ENCODE peak calls at places on chromosome 22, in seven cellular contexts. L is colonic mucosa, Q is adrenal gland, Y is sigmoid colon, H is mesenchymal stem cell, R is upper lobe of right lung, K is GM12865. J is an unnamed sample.

GRCh38 chr22:35330258-35330861 is 30.7 kb downstream of the TOM1 start:
- DNase-seq in L (peak), Q (peak), Y (peak), H (peak), R (peak), K (peak), J (peak)

GRCh38 chr22:24432059-24432853 is 4.9 kb downstream of the ADORA2A start:
- DNase-seq in L (peak), Q (no peak), Y (peak), H (no peak), R (peak), K (no peak), J (no peak)

GRCh38 chr22:36374603-36375024 is 13.2 kb downstream of the MYH9 start:
- DNase-seq in L (no peak), Q (peak), Y (no peak), H (peak), R (no peak), K (no peak), J (no peak)

GRCh38 chr22:29750029-29750428 is 16.8 kb downstream of the ZMAT5 start:
- DNase-seq in L (no peak), Q (no peak), Y (no peak), H (no peak), R (no peak), K (no peak), J (no peak)

GRCh38 chr22:38974826-38975175 is 7.3 kb upstream of the APOBEC3B start:
- DNase-seq in L (no peak), Q (no peak), Y (no peak), H (no peak), R (no peak), K (no peak), J (no peak)

GRCh38 chr22:44196731-44197131 is 16.0 kb downstream of the PARVG start:
- DNase-seq in L (no peak), Q (no peak), Y (peak), H (no peak), R (peak), K (no peak), J (no peak)

GRCh38 chr22:30557243-30557642 is 10.7 kb upstream of the SEC14L6 start:
- DNase-seq in L (no peak), Q (no peak), Y (no peak), H (no peak), R (no peak), K (no peak), J (no peak)

GRCh38 chr22:44409691-44410316 is 88.2 kb downstream of the RTL6 start:
- DNase-seq in L (no peak), Q (no peak), Y (peak), H (no peak), R (peak), K (no peak), J (no peak)

GRCh38 chr22:29816980-29817379 is 21.1 kb downstream of the ASCC2 start:
- DNase-seq in L (no peak), Q (no peak), Y (no peak), H (no peak), R (no peak), K (no peak), J (no peak)

GRCh38 chr22:29342577-29343312 is 27.2 kb upstream of the RASL10A start:
- DNase-seq in L (no peak), Q (no peak), Y (no peak), H (no peak), R (no peak), K (no peak), J (no peak)

GRCh38 chr22:29617922-29618629 is 14.6 kb downstream of the NF2 start:
- DNase-seq in L (no peak), Q (no peak), Y (no peak), H (peak), R (no peak), K (peak), J (no peak)

GRCh38 chr22:39518996-39519680 is 1.2 kb upstream of the ATF4 start:
- DNase-seq in L (peak), Q (no peak), Y (no peak), H (no peak), R (no peak), K (peak), J (no peak)

GRCh38 chr22:18111759-18112330 is 1.2 kb downstream of the TUBA8 start:
- DNase-seq in L (no peak), Q (no peak), Y (no peak), H (no peak), R (no peak), K (no peak), J (no peak)

GRCh38 chr22:44431256-44431655 is 66.8 kb downstream of the RTL6 start:
- DNase-seq in L (no peak), Q (no peak), Y (peak), H (no peak), R (no peak), K (no peak), J (no peak)

GRCh38 chr22:47053865-47054185 is 291.4 kb downstream of the TBC1D22A start:
- DNase-seq in L (no peak), Q (no peak), Y (no peak), H (peak), R (no peak), K (no peak), J (no peak)

GRCh38 chr22:41847300-41847699 is 14.4 kb downstream of the SREBF2 start:
- DNase-seq in L (no peak), Q (no peak), Y (no peak), H (no peak), R (no peak), K (no peak), J (no peak)

GRCh38 chr22:44139773-44140172 is 41.0 kb upstream of the PARVG start:
- DNase-seq in L (no peak), Q (no peak), Y (no peak), H (no peak), R (no peak), K (no peak), J (no peak)

GRCh38 chr22:29710922-29711593 is 8.7 kb upstream of the CABP7 start:
- DNase-seq in L (peak), Q (peak), Y (no peak), H (no peak), R (no peak), K (no peak), J (no peak)

GRCh38 chr22:40552070-40552469 is 84.4 kb downstream of the MRTFA start:
- DNase-seq in L (no peak), Q (no peak), Y (no peak), H (no peak), R (no peak), K (no peak), J (no peak)

GRCh38 chr22:17477401-17477833 is 85.9 kb upstream of the SLC25A18 start:
- DNase-seq in L (no peak), Q (peak), Y (peak), H (no peak), R (no peak), K (no peak), J (no peak)

GRCh38 chr22:41780714-41781507 is 19.6 kb upstream of the CCDC134 start:
- DNase-seq in L (peak), Q (peak), Y (peak), H (peak), R (peak), K (peak), J (peak)

GRCh38 chr22:42688914-42689275 is 31.8 kb downstream of the A4GALT start:
- DNase-seq in L (no peak), Q (no peak), Y (no peak), H (no peak), R (no peak), K (no peak), J (no peak)

GRCh38 chr22:29032584-29032983 is 29.0 kb downstream of the C22orf31 start:
- DNase-seq in L (no peak), Q (peak), Y (no peak), H (peak), R (no peak), K (no peak), J (no peak)

GRCh38 chr22:42931421-42932196 is 74.5 kb upstream of the ARFGAP3 start:
- DNase-seq in L (no peak), Q (no peak), Y (no peak), H (no peak), R (peak), K (peak), J (no peak)

GRCh38 chr22:47041201-47042115 is 279.0 kb downstream of the TBC1D22A start:
- DNase-seq in L (no peak), Q (no peak), Y (no peak), H (no peak), R (peak), K (no peak), J (no peak)

GRCh38 chr22:31212783-31213626 is 907 bp downstream of the LIMK2 start:
- DNase-seq in L (peak), Q (no peak), Y (no peak), H (no peak), R (no peak), K (peak), J (no peak)

GRCh38 chr22:41905411-41906202 is 9.3 kb downstream of the SHISA8 start:
- DNase-seq in L (no peak), Q (peak), Y (no peak), H (no peak), R (no peak), K (no peak), J (no peak)

GRCh38 chr22:40325315-40325714 is 21.0 kb upstream of the ADSL start:
- DNase-seq in L (no peak), Q (no peak), Y (no peak), H (no peak), R (no peak), K (peak), J (peak)

GRCh38 chr22:43363580-43364435 is 20.6 kb upstream of the SCUBE1 start:
- DNase-seq in L (no peak), Q (no peak), Y (no peak), H (no peak), R (no peak), K (no peak), J (no peak)

GRCh38 chr22:49213731-49214352 is 613.8 kb downstream of the BRD1 start:
- DNase-seq in L (no peak), Q (no peak), Y (peak), H (no peak), R (peak), K (no peak), J (no peak)

GRCh38 chr22:39595622-39596182 is 25.1 kb downstream of the CACNA1I start:
- DNase-seq in L (no peak), Q (no peak), Y (no peak), H (no peak), R (no peak), K (no peak), J (no peak)

GRCh38 chr22:36224245-36224644 is 15.1 kb downstream of the APOL2 start:
- DNase-seq in L (no peak), Q (no peak), Y (no peak), H (no peak), R (no peak), K (no peak), J (no peak)

GRCh38 chr22:31248965-31249940 is 37.2 kb downstream of the LIMK2 start:
- DNase-seq in L (no peak), Q (no peak), Y (peak), H (no peak), R (no peak), K (no peak), J (no peak)

GRCh38 chr22:41687901-41688364 is 734 bp downstream of the SNU13 start:
- DNase-seq in L (no peak), Q (peak), Y (no peak), H (peak), R (peak), K (peak), J (no peak)

GRCh38 chr22:29156507-29156906 is 49.2 kb upstream of the EMID1 start:
- DNase-seq in L (no peak), Q (no peak), Y (peak), H (peak), R (peak), K (peak), J (no peak)

GRCh38 chr22:43213066-43213465 is 26.1 kb upstream of the TTLL12 start:
- DNase-seq in L (no peak), Q (no peak), Y (no peak), H (no peak), R (no peak), K (no peak), J (no peak)

GRCh38 chr22:33853200-33854097 is 66.8 kb downstream of the LARGE1 start:
- DNase-seq in L (peak), Q (peak), Y (peak), H (peak), R (peak), K (peak), J (no peak)

DNA sequence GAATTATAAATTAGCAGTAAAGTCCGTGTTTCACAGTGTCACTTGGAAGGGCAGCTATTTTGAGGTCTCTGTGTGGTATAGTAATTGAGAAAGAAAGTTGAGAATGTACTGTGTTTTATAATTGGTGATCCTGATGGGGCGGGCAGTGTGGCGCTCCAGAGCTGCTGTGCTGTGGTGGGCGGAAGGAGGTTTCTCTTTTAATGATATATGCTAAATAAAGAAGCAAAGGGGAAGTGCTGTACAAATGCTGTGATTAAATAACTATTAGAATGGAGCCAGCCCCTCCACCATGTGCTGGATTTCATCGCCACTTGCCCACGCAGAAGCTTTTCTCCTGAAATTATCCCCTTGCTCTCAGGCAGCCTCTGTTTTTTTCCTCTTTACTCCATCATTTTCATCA is 24.6 kb downstream of the ATXN10 start:
- DNase-seq in L (no peak), Q (no peak), Y (no peak), H (no peak), R (no peak), K (peak), J (no peak)
- H3K4me3 ChIP-seq in L (no peak), Q (no peak), Y (no peak), H (no peak), R (no peak), K (no peak), J (no peak)

GRCh38 chr22:23396362-23397007 is 183.6 kb downstream of the IGLL1 start:
- DNase-seq in L (no peak), Q (no peak), Y (no peak), H (no peak), R (peak), K (no peak), J (no peak)
- H3K4me3 ChIP-seq in L (no peak), Q (no peak), Y (no peak), H (no peak), R (no peak), K (no peak), J (no peak)

DNA sequence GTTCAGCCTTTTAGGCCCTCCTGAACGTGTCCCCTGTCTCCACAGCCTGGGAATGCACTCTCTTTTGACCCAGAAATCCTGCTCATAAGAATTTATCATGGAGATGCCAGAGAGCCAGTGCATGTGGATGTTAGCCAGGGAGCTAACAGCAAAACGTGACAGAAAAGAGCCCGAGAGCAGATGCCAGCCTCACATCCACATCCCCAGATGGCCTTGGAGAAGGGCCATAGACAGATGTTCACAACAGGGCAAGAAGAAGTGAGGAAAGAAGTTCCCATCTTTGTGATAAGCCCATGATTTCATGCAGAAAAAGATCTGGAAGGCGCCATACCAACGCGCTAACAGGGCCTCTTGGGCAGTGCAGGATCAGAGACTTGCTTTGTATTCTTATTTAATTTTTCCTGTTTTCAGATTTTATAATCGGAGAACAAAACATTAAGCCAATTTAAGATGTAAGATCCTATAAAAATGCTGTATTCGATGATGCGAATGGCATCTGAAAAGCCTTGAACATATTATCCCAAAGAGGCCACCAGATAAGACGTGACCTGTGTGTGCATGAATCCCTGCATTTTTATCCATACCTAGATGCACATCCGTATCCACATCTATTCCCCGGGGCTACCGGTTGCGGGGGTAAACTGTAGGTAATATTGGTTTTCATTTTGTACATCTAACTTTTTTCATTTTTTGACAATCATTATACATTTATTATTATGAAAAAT is 48.7 kb downstream of the IGLL5 start:
- DNase-seq in L (no peak), Q (no peak), Y (no peak), H (no peak), R (no peak), K (no peak), J (no peak)
- H3K4me3 ChIP-seq in L (no peak), Q (no peak), Y (no peak), H (no peak), R (no peak), K (peak), J (no peak)

DNA sequence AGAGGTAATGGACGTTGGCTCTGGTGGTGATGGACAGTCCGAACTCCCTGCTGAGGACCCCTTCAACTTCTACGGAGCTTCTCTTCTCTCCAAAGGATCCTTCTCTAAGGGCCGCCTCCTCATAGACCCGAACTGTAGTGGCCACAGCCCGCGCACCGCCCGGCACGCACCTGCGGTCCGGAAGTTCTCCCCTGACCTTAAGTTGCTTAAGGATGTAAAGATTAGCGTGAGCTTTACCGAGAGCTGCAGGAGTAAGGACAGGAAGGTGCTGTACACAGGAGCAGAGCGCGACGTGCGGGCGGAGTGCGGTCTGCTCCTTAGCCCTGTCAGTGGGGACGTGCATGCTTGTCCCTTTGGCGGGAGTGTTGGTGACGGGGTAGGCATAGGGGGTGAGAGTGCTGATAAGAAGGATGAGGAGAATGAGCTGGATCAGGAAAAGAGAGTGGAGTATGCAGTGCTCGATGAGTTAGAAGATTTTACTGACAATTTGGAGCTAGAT is 6.1 kb downstream of the DGCR8 start:
- DNase-seq in L (no peak), Q (no peak), Y (no peak), H (no peak), R (no peak), K (no peak), J (no peak)
- H3K4me3 ChIP-seq in L (no peak), Q (no peak), Y (no peak), H (no peak), R (no peak), K (no peak), J (no peak)

GRCh38 chr22:50621948-50622722 is 5.8 kb downstream of the ARSA start:
- DNase-seq in L (peak), Q (no peak), Y (no peak), H (no peak), R (peak), K (peak), J (no peak)
- H3K4me3 ChIP-seq in L (peak), Q (no peak), Y (no peak), H (no peak), R (peak), K (peak), J (peak)

DNA sequence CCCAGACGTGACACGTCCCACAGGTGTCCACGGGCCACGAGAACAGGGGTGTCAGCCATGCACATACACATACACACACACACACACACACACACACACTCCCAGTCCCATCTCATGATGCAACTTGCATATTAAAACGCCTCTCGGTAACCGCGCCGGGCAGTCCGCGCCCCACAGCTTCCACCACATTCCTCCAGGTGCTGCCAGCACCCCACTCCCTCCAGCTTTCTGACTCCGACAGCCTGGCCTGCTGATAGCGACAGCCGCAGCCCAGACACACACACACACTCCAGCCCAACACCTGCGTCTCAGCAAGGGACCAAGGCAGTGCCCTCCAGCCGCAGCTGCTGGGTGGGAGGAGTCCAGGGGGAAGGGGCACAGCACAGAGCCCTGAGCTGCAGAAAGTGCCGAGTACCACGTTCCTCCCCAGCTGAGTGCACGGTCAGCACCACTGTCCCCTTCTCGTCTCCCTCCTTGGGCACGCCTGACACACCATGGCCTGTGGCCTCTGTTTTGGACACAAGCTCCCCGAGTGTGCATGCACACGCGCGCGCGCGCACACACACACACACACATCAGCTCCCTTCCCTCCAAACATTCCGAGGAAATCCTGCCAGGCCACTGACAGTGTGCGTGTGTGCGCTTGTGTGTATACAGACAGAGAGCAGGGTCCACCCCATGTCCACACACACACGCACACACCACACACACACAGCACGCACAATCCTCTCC is 1.3 kb downstream of the ELFN2 start:
- DNase-seq in L (no peak), Q (no peak), Y (no peak), H (peak), R (no peak), K (no peak), J (peak)
- H3K4me3 ChIP-seq in L (no peak), Q (no peak), Y (no peak), H (peak), R (no peak), K (no peak), J (no peak)

GRCh38 chr22:45969801-45970464 is 7.0 kb downstream of the WNT7B start:
- DNase-seq in L (no peak), Q (no peak), Y (no peak), H (no peak), R (no peak), K (no peak), J (no peak)
- H3K4me3 ChIP-seq in L (no peak), Q (no peak), Y (no peak), H (no peak), R (no peak), K (no peak), J (no peak)